ENCODE peak calls at places on chromosomes 5 and 9, in four cellular contexts. C, X, B and V are unnamed samples.

GRCh38 chr9:72203205-72203803 is 54.1 kb downstream of the GDA start:
- DNase-seq in C (no peak), X (no peak), B (peak), V (peak)

GRCh38 chr5:92391-93220 is 638 bp downstream of the PLEKHG4B start:
- DNase-seq in C (no peak), X (no peak), B (no peak), V (no peak)

GRCh38 chr9:91101598-91102168 is 260.0 kb downstream of the AUH start:
- DNase-seq in C (peak), X (peak), B (no peak), V (no peak)

GRCh38 chr9:133972041-133972970 is 19.8 kb downstream of the VAV2 start:
- DNase-seq in C (peak), X (no peak), B (no peak), V (no peak)

GRCh38 chr9:82975176-82975575 is 87.8 kb downstream of the RASEF start:
- DNase-seq in C (no peak), X (no peak), B (no peak), V (no peak)

GRCh38 chr5:143434261-143435206 is 31.0 kb upstream of the NR3C1 start:
- DNase-seq in C (peak), X (peak), B (no peak), V (peak)

GRCh38 chr9:91059713-91060112 is 258.1 kb downstream of the SYK start:
- DNase-seq in C (no peak), X (no peak), B (peak), V (peak)

GRCh38 chr5:14090290-14090689 is 52.9 kb upstream of the TRIO start:
- DNase-seq in C (no peak), X (no peak), B (no peak), V (no peak)

GRCh38 chr5:65663804-65664521 is 39.1 kb downstream of the SHLD3 start:
- DNase-seq in C (no peak), X (no peak), B (peak), V (peak)

GRCh38 chr5:111278824-111279504 is 54.8 kb downstream of the CAMK4 start:
- DNase-seq in C (peak), X (peak), B (peak), V (peak)

GRCh38 chr9:100112677-100113336 is 13.8 kb downstream of the INVS start:
- DNase-seq in C (no peak), X (no peak), B (no peak), V (no peak)

GRCh38 chr5:39169081-39169480 is 50.3 kb downstream of the FYB1 start:
- DNase-seq in C (no peak), X (no peak), B (no peak), V (peak)

GRCh38 chr9:84856181-84856632 is 186.7 kb downstream of the NTRK2 start:
- DNase-seq in C (no peak), X (no peak), B (peak), V (peak)

GRCh38 chr5:126124706-126125345 is 298.4 kb upstream of the GRAMD2B start:
- DNase-seq in C (no peak), X (no peak), B (peak), V (peak)

GRCh38 chr5:159874308-159874707 is 42.0 kb upstream of the ADRA1B start:
- DNase-seq in C (no peak), X (no peak), B (peak), V (peak)

GRCh38 chr9:25742241-25742640 is 64.0 kb upstream of the TUSC1 start:
- DNase-seq in C (no peak), X (no peak), B (peak), V (no peak)

GRCh38 chr5:35884125-35884788 is 27.6 kb downstream of the IL7R start:
- DNase-seq in C (no peak), X (no peak), B (peak), V (peak)

GRCh38 chr5:171429543-171429910 is 10.1 kb downstream of the FGF18 start:
- DNase-seq in C (peak), X (no peak), B (no peak), V (no peak)

GRCh38 chr9:5976668-5977397 is 38.6 kb downstream of the RANBP6 start:
- DNase-seq in C (no peak), X (no peak), B (no peak), V (peak)

GRCh38 chr9:33778700-33779351 is 16.5 kb upstream of the PRSS3 start:
- DNase-seq in C (no peak), X (peak), B (peak), V (peak)

GRCh38 chr9:130927338-130927737 is 11.7 kb downstream of the FIBCD1 start:
- DNase-seq in C (no peak), X (no peak), B (peak), V (no peak)

GRCh38 chr9:100474082-100474949 is 1.4 kb downstream of the TMEFF1 start:
- DNase-seq in C (no peak), X (no peak), B (peak), V (no peak)

GRCh38 chr5:39441838-39442237 is 17.1 kb upstream of the DAB2 start:
- DNase-seq in C (no peak), X (no peak), B (peak), V (no peak)

GRCh38 chr5:54965806-54966205 is 19.6 kb downstream of the ESM1 start:
- DNase-seq in C (no peak), X (no peak), B (no peak), V (no peak)

GRCh38 chr9:137602661-137603060 is 2.8 kb upstream of the ARRDC1 start:
- DNase-seq in C (no peak), X (no peak), B (no peak), V (no peak)

GRCh38 chr5:56818409-56819026 is 3.2 kb downstream of the MAP3K1 start:
- DNase-seq in C (no peak), X (no peak), B (no peak), V (peak)

GRCh38 chr9:36298566-36298965 is 40.3 kb upstream of the GNE start:
- DNase-seq in C (no peak), X (no peak), B (no peak), V (peak)

GRCh38 chr5:2711446-2712425 is 39.7 kb downstream of the IRX2 start:
- DNase-seq in C (no peak), X (no peak), B (no peak), V (no peak)

GRCh38 chr9:131274674-131275331 is 1.5 kb downstream of the FAM78A start:
- DNase-seq in C (peak), X (no peak), B (no peak), V (no peak)

GRCh38 chr5:33309780-33310345 is 130.9 kb upstream of the TARS1 start:
- DNase-seq in C (no peak), X (no peak), B (no peak), V (no peak)

GRCh38 chr5:56155992-56156584 is 77.0 kb downstream of the ANKRD55 start:
- DNase-seq in C (no peak), X (no peak), B (no peak), V (no peak)

GRCh38 chr5:176694631-176695030 is 47.3 kb downstream of the TSPAN17 start:
- DNase-seq in C (no peak), X (no peak), B (no peak), V (no peak)

GRCh38 chr5:176692326-176692725 is 45.0 kb downstream of the TSPAN17 start:
- DNase-seq in C (no peak), X (no peak), B (no peak), V (no peak)

GRCh38 chr5:176694146-176694545 is 46.9 kb downstream of the TSPAN17 start:
- DNase-seq in C (no peak), X (no peak), B (no peak), V (no peak)

GRCh38 chr5:176692835-176693476 is 45.7 kb downstream of the TSPAN17 start:
- DNase-seq in C (no peak), X (no peak), B (peak), V (no peak)

GRCh38 chr5:176693477-176693851 is 46.2 kb downstream of the TSPAN17 start:
- DNase-seq in C (no peak), X (no peak), B (peak), V (no peak)
- H3K4me3 ChIP-seq in C (no peak), X (no peak), B (no peak), V (no peak)

GRCh38 chr5:73213566-73213998 is 40.6 kb downstream of the TMEM174 start:
- DNase-seq in C (no peak), X (no peak), B (no peak), V (peak)
- H3K4me3 ChIP-seq in C (no peak), X (no peak), B (no peak), V (no peak)

DNA sequence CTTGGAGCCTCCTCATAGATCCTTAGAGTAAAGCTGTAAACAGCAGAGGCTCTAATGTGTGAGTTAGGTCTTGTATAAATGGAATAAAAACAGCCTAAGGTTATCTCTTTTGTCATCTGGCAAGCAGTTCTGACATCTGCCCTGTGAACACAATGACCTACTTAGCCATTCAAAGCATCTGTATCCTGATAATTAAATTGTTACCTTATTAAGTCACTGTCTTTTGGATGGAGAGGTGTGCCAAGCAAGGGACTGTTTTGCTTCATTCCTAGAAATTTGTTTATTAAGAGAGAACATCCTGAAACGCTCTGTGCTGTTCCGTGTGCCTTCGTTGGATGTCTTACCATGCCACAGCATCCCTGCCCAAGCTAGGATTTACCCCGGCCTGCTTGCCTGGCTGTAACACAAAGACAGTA is 1.5 kb downstream of the LSM11 start:
- DNase-seq in C (no peak), X (no peak), B (no peak), V (no peak)
- H3K4me3 ChIP-seq in C (no peak), X (peak), B (no peak), V (peak)

GRCh38 chr5:88142801-88143692 is 125.6 kb downstream of the TMEM161B start:
- DNase-seq in C (no peak), X (no peak), B (no peak), V (peak)
- H3K4me3 ChIP-seq in C (peak), X (peak), B (no peak), V (no peak)

GRCh38 chr9:108687360-108687981 is 168.3 kb downstream of the ACTL7B start:
- DNase-seq in C (no peak), X (no peak), B (peak), V (peak)
- H3K4me3 ChIP-seq in C (no peak), X (no peak), B (no peak), V (no peak)

DNA sequence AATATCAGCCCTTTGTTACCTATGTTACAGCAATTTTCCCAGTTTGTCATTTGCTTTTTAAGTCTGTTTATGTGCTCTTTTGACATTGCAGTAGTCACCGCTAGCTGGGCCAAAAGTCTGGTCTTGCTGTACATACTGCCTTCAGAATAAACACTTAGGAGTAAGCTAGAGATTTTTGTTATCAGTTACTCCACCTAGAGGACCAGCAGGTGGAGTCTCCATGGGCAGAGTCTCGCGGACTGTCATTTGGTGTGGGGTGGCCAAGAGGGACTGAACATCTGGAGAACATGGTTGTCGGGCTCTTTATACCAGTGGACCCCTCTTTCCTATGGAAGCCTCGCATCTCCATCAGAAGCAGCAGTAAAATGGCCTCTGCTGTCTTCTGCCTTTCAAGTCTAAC is 10.8 kb upstream of the MGAT1 start:
- DNase-seq in C (no peak), X (no peak), B (no peak), V (no peak)
- H3K4me3 ChIP-seq in C (no peak), X (no peak), B (no peak), V (no peak)

GRCh38 chr5:135535820-135536801 is at the start of gene NEUROG1:
- DNase-seq in C (no peak), X (no peak), B (no peak), V (no peak)
- H3K4me3 ChIP-seq in C (no peak), X (no peak), B (no peak), V (no peak)

GRCh38 chr9:88044200-88044599 is 69.9 kb upstream of the CDK20 start:
- DNase-seq in C (no peak), X (no peak), B (no peak), V (no peak)
- H3K4me3 ChIP-seq in C (no peak), X (no peak), B (no peak), V (no peak)